ENCODE peak calls at places on chromosomes 12 and 14, in five cellular contexts. One of them, this sample, is unnamed.

GRCh38 chr14:34554540-34555250 is 15.2 kb upstream of the EAPP start:
- DNase-seq in amniotic stem cell: no peak
- DNase-seq in NCI-H1105: no peak
- DNase-seq in iPS DF 6.9: no peak
- DNase-seq in right cardiac atrium: no peak
- DNase-seq in this sample: no peak

GRCh38 chr14:90398315-90398811 is 1.5 kb downstream of the CALM1 start:
- DNase-seq in amniotic stem cell: peak; percentile 34
- DNase-seq in NCI-H1105: peak; percentile 56
- DNase-seq in iPS DF 6.9: no peak
- DNase-seq in right cardiac atrium: peak; percentile 71
- DNase-seq in this sample: peak; percentile 52

GRCh38 chr12:109999983-110000505 is 814 bp downstream of the ANKRD13A start:
- DNase-seq in amniotic stem cell: peak; percentile 34
- DNase-seq in NCI-H1105: no peak
- DNase-seq in iPS DF 6.9: no peak
- DNase-seq in right cardiac atrium: peak; percentile 68
- DNase-seq in this sample: no peak

GRCh38 chr14:85533821-85534271 is 3.9 kb downstream of the FLRT2 start:
- DNase-seq in amniotic stem cell: no peak
- DNase-seq in NCI-H1105: peak; percentile 51
- DNase-seq in iPS DF 6.9: no peak
- DNase-seq in right cardiac atrium: peak; percentile 64
- DNase-seq in this sample: peak; percentile 33

GRCh38 chr12:132771126-132771838 is 9.7 kb upstream of the ANKLE2 start:
- DNase-seq in amniotic stem cell: no peak
- DNase-seq in NCI-H1105: no peak
- DNase-seq in iPS DF 6.9: no peak
- DNase-seq in right cardiac atrium: no peak
- DNase-seq in this sample: no peak

GRCh38 chr12:8697120-8697475 is 693 bp upstream of the RIMKLB start:
- DNase-seq in amniotic stem cell: no peak
- DNase-seq in NCI-H1105: peak; percentile 54
- DNase-seq in iPS DF 6.9: no peak
- DNase-seq in right cardiac atrium: peak; percentile 64
- DNase-seq in this sample: peak; percentile 31

GRCh38 chr14:31843361-31844091 is 233.6 kb upstream of the ARHGAP5 start:
- DNase-seq in amniotic stem cell: no peak
- DNase-seq in NCI-H1105: no peak
- DNase-seq in iPS DF 6.9: no peak
- DNase-seq in right cardiac atrium: no peak
- DNase-seq in this sample: no peak

GRCh38 chr14:56826214-56826613 is 15.9 kb upstream of the OTX2 start:
- DNase-seq in amniotic stem cell: no peak
- DNase-seq in NCI-H1105: no peak
- DNase-seq in iPS DF 6.9: no peak
- DNase-seq in right cardiac atrium: no peak
- DNase-seq in this sample: no peak

GRCh38 chr14:100409016-100409385 is 85.9 kb downstream of the SLC25A47 start:
- DNase-seq in amniotic stem cell: no peak
- DNase-seq in NCI-H1105: no peak
- DNase-seq in iPS DF 6.9: no peak
- DNase-seq in right cardiac atrium: no peak
- DNase-seq in this sample: no peak

GRCh38 chr12:52956987-52957386 is 8.1 kb downstream of the KRT18 start:
- DNase-seq in amniotic stem cell: no peak
- DNase-seq in NCI-H1105: no peak
- DNase-seq in iPS DF 6.9: no peak
- DNase-seq in right cardiac atrium: no peak
- DNase-seq in this sample: no peak

GRCh38 chr12:114850853-114851252 is 166.9 kb upstream of the TBX3 start:
- DNase-seq in amniotic stem cell: no peak
- DNase-seq in NCI-H1105: no peak
- DNase-seq in iPS DF 6.9: no peak
- DNase-seq in right cardiac atrium: no peak
- DNase-seq in this sample: no peak

GRCh38 chr12:50613463-50613862 is 108.7 kb downstream of the DIP2B start:
- DNase-seq in amniotic stem cell: no peak
- DNase-seq in NCI-H1105: no peak
- DNase-seq in iPS DF 6.9: no peak
- DNase-seq in right cardiac atrium: no peak
- DNase-seq in this sample: no peak